ENCODE peak calls at places on chromosomes 12 and 14, in five cellular contexts. E, H, B, L and M are unnamed samples.

GRCh38 chr14:103078420-103078749 is 5.6 kb upstream of the LBHD2 start:
- DNase-seq in E (peak; percentile 70), H (peak; percentile 89), B (peak; percentile 73), L (peak; percentile 88), M (peak; percentile 87)

GRCh38 chr14:22980672-22981089 is 1.7 kb downstream of the AJUBA start:
- DNase-seq in E (no peak), H (peak; percentile 71), B (peak; percentile 76), L (peak; percentile 57), M (peak; percentile 53)

GRCh38 chr14:33848706-33849454 is 102.0 kb downstream of the EGLN3 start:
- DNase-seq in E (peak; percentile 48), H (peak; percentile 81), B (peak; percentile 81), L (peak; percentile 79), M (peak; percentile 79)

GRCh38 chr12:264269-264668 is 1.6 kb upstream of the SLC6A13 start:
- DNase-seq in E (no peak), H (no peak), B (no peak), L (no peak), M (no peak)

GRCh38 chr12:59087077-59087673 is 166.9 kb upstream of the LRIG3 start:
- DNase-seq in E (no peak), H (no peak), B (no peak), L (peak; percentile 35), M (peak; percentile 22)

GRCh38 chr14:99802301-99803105 is 9.3 kb downstream of the EML1 start:
- DNase-seq in E (no peak), H (no peak), B (no peak), L (no peak), M (no peak)

GRCh38 chr14:104714681-104715080 is 9.3 kb upstream of the ADSS1 start:
- DNase-seq in E (no peak), H (no peak), B (no peak), L (no peak), M (no peak)

GRCh38 chr14:55160989-55161388 is 30.4 kb downstream of the DLGAP5 start:
- DNase-seq in E (no peak), H (no peak), B (peak; percentile 8), L (no peak), M (peak; percentile 65)

GRCh38 chr12:21413369-21414277 is 23.8 kb upstream of the PYROXD1 start:
- DNase-seq in E (no peak), H (no peak), B (peak; percentile 50), L (no peak), M (no peak)

GRCh38 chr14:33714527-33715222 is 236.2 kb downstream of the EGLN3 start:
- DNase-seq in E (no peak), H (no peak), B (no peak), L (no peak), M (peak; percentile 25)

GRCh38 chr12:49647280-49647679 is 23.9 kb downstream of the PRPF40B start:
- DNase-seq in E (no peak), H (no peak), B (no peak), L (no peak), M (no peak)

GRCh38 chr12:122845865-122846621 is 10.8 kb downstream of the HIP1R start:
- DNase-seq in E (no peak), H (peak; percentile 49), B (no peak), L (no peak), M (no peak)

GRCh38 chr12:67275380-67275913 is 6.3 kb downstream of the CAND1 start:
- DNase-seq in E (peak; percentile 63), H (no peak), B (peak; percentile 46), L (no peak), M (no peak)

GRCh38 chr12:482061-482460 is 22.3 kb downstream of the B4GALNT3 start:
- DNase-seq in E (no peak), H (no peak), B (no peak), L (no peak), M (no peak)

GRCh38 chr14:105053421-105053820 is 11.8 kb downstream of the GPR132 start:
- DNase-seq in E (no peak), H (no peak), B (no peak), L (no peak), M (no peak)

GRCh38 chr12:47990351-47991105 is 13.7 kb downstream of the COL2A1 start:
- DNase-seq in E (no peak), H (no peak), B (no peak), L (no peak), M (peak; percentile 28)

GRCh38 chr14:101200008-101200649 is 296.6 kb upstream of the RTL1 start:
- DNase-seq in E (no peak), H (peak; percentile 14), B (no peak), L (no peak), M (no peak)

GRCh38 chr12:123761841-123762714 is at the start of gene DNAH10:
- DNase-seq in E (no peak), H (peak; percentile 62), B (peak; percentile 39), L (peak; percentile 13), M (peak; percentile 49)

GRCh38 chr14:76306131-76306530 is 69.8 kb upstream of the ESRRB start:
- DNase-seq in E (no peak), H (no peak), B (no peak), L (no peak), M (no peak)

GRCh38 chr12:60805340-60805739 is 1209.5 kb downstream of the SLC16A7 start:
- DNase-seq in E (no peak), H (no peak), B (no peak), L (no peak), M (no peak)

GRCh38 chr14:90971687-90972086 is 88.8 kb downstream of the RPS6KA5 start:
- DNase-seq in E (no peak), H (no peak), B (no peak), L (no peak), M (no peak)

GRCh38 chr14:54786816-54787215 is 115.8 kb downstream of the GCH1 start:
- DNase-seq in E (peak; percentile 54), H (peak; percentile 56), B (no peak), L (no peak), M (no peak)

GRCh38 chr14:69715725-69716482 is 51.0 kb upstream of the SRSF5 start:
- DNase-seq in E (no peak), H (peak; percentile 78), B (no peak), L (peak; percentile 53), M (peak; percentile 43)

GRCh38 chr14:104968541-104969401 is 9.4 kb downstream of the AHNAK2 start:
- DNase-seq in E (peak; percentile 12), H (peak; percentile 60), B (no peak), L (no peak), M (no peak)

GRCh38 chr14:24775919-24776318 is 141.9 kb upstream of the GZMB start:
- DNase-seq in E (no peak), H (no peak), B (no peak), L (no peak), M (no peak)

GRCh38 chr14:65824285-65824977 is 411.9 kb downstream of the FUT8 start:
- DNase-seq in E (peak; percentile 39), H (no peak), B (peak; percentile 57), L (peak; percentile 54), M (peak; percentile 74)

GRCh38 chr12:54036620-54037359 is 3.9 kb downstream of the HOXC5 start:
- DNase-seq in E (no peak), H (no peak), B (no peak), L (no peak), M (no peak)

GRCh38 chr14:91252901-91253794 is 8.6 kb upstream of the GPR68 start:
- DNase-seq in E (no peak), H (peak; percentile 78), B (no peak), L (peak; percentile 52), M (peak; percentile 41)

GRCh38 chr14:90871605-90872233 is 55.5 kb upstream of the TTC7B start:
- DNase-seq in E (no peak), H (no peak), B (no peak), L (no peak), M (peak; percentile 30)

GRCh38 chr14:19906665-19907064 is 13.7 kb upstream of the OR4K5 start:
- DNase-seq in E (no peak), H (no peak), B (no peak), L (no peak), M (no peak)
- H3K9me3 ChIP-seq in E (no peaks in the 10 kb centered on the region), H (no peaks in the 10 kb centered on the region), B (no peaks in the 10 kb centered on the region), L (no peaks in the 10 kb centered on the region), M (peaks cover 4% of the 10 kb centered on the region)

GRCh38 chr12:7935464-7935772 is 569 bp downstream of the SLC2A3 start:
- DNase-seq in E (no peak), H (no peak), B (no peak), L (no peak), M (no peak)

GRCh38 chr12:7934560-7935463 is 1.2 kb downstream of the SLC2A3 start:
- DNase-seq in E (no peak), H (no peak), B (no peak), L (no peak), M (no peak)

GRCh38 chr12:7935773-7936581 is at the start of gene SLC2A3:
- DNase-seq in E (peak; percentile 39), H (no peak), B (peak; percentile 84), L (peak; percentile 19), M (peak; percentile 48)

GRCh38 chr12:7933255-7933726 is 2.7 kb downstream of the SLC2A3 start:
- DNase-seq in E (peak; percentile 63), H (peak; percentile 85), B (peak; percentile 93), L (peak; percentile 65), M (peak; percentile 65)

DNA sequence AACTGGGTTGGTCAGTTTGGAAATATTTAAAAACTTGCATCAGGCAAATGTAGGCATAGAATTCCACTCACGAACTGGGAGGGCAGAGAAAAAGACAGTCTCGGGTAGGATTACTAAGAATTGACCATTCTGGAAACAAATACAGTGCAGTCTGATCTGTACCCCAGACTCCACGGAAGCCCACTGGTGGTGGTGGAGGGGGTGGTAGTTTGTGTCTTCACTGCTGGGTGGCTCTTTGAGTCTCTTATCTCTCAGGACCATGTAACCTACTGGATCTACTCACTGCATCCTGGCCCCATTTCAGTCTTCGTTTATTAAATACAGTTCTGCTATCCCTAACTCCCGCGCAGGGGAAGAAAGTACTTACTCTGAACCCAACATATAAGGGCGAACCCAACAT is 1.8 kb downstream of the SLC2A3 start:
- DNase-seq in E (no peak), H (no peak), B (no peak), L (no peak), M (no peak)
- H3K27ac ChIP-seq in E (peak overlapping the region; percentile 88), H (peak overlapping the region; percentile 67), B (peak overlapping the region; percentile 75), L (peak overlapping the region; percentile 65), M (peak overlapping the region; percentile 81)

GRCh38 chr12:34215213-34215892 is 193.1 kb downstream of the ALG10 start:
- DNase-seq in E (no peak), H (no peak), B (no peak), L (no peak), M (no peak)

GRCh38 chr12:34218193-34219045 is 196.1 kb downstream of the ALG10 start:
- DNase-seq in E (peak; percentile 30), H (peak; percentile 65), B (peak; percentile 64), L (peak; percentile 81), M (peak; percentile 61)

GRCh38 chr12:34214011-34214410 is 191.7 kb downstream of the ALG10 start:
- DNase-seq in E (no peak), H (no peak), B (no peak), L (no peak), M (no peak)

GRCh38 chr12:34217660-34218059 is 195.4 kb downstream of the ALG10 start:
- DNase-seq in E (no peak), H (no peak), B (no peak), L (no peak), M (no peak)

DNA sequence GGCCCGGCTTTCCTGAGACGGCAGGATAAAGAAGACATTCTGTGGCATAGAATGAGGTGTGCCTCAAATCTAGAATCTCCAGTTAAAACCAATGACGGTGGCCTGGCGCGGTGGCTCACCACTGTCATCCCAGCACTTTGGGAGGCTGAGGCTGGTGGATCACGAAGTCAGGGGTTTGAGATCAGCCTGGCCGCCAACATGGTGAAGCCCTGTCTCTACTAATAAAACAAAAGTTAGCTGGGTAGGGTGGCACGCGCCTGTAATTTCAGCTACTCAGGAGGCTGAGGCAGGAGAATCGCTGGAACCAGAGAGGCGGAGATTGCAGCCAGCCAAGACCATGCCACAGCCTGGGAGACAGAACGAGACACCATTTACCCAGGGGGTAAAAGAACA is 193.6 kb downstream of the ALG10 start:
- DNase-seq in E (no peak), H (no peak), B (no peak), L (no peak), M (no peak)
- H3K9me3 ChIP-seq in E (no peaks in the 10 kb centered on the region), H (no peaks in the 10 kb centered on the region), B (no peaks in the 10 kb centered on the region), L (no peaks in the 10 kb centered on the region), M (no peaks in the 10 kb centered on the region)

GRCh38 chr14:68247867-68248266 is 428.3 kb downstream of the RAD51B start:
- DNase-seq in E (peak; percentile 36), H (no peak), B (no peak), L (peak; percentile 29), M (peak; percentile 55)
- H3K27ac ChIP-seq in E (peak overlapping the region; percentile 82), H (no peak overlapping the region), B (no peak overlapping the region), L (peak overlapping the region; percentile 83), M (peak overlapping the region; percentile 78)